ENCODE peak calls at places on chromosomes 1 and 21, in eight cellular contexts. V, C, W, P, O, N, X and B are unnamed samples.

GRCh38 chr1:64487061-64487460 is 17.1 kb downstream of the CACHD1 start:
- DNase-seq in V (no peak), C (no peak), W (peak; percentile 68), P (no peak), O (no peak), N (no peak), X (no peak), B (no peak)

GRCh38 chr1:21910528-21911204 is 26.4 kb downstream of the HSPG2 start:
- DNase-seq in V (no peak), C (peak; percentile 59), W (no peak), P (no peak), O (no peak), N (no peak), X (no peak), B (no peak)

GRCh38 chr1:188782220-188782841 is 1695.3 kb downstream of the BRINP3 start:
- DNase-seq in V (no peak), C (peak; percentile 31), W (peak; percentile 87), P (peak; percentile 1), O (no peak), N (no peak), X (no peak), B (no peak)

GRCh38 chr1:27658951-27659496 is 13.0 kb downstream of the IFI6 start:
- DNase-seq in V (peak; percentile 82), C (no peak), W (peak; percentile 56), P (peak; percentile 26), O (no peak), N (no peak), X (peak; percentile 42), B (no peak)

GRCh38 chr1:30673395-30673794 is 50.0 kb downstream of the MATN1 start:
- DNase-seq in V (no peak), C (no peak), W (no peak), P (no peak), O (no peak), N (no peak), X (no peak), B (no peak)

GRCh38 chr1:93635614-93636543 is 45.8 kb downstream of the BCAR3 start:
- DNase-seq in V (no peak), C (peak; percentile 73), W (peak; percentile 92), P (no peak), O (no peak), N (no peak), X (no peak), B (no peak)

GRCh38 chr1:118563969-118564951 is 379.2 kb upstream of the SPAG17 start:
- DNase-seq in V (no peak), C (no peak), W (peak; percentile 14), P (no peak), O (no peak), N (no peak), X (no peak), B (no peak)

GRCh38 chr21:46161800-46162592 is 6.6 kb upstream of the FTCD start:
- DNase-seq in V (no peak), C (no peak), W (no peak), P (no peak), O (no peak), N (no peak), X (no peak), B (peak; percentile 61)

GRCh38 chr1:32983039-32983438 is 18.4 kb upstream of the RNF19B start:
- DNase-seq in V (no peak), C (no peak), W (no peak), P (no peak), O (no peak), N (no peak), X (no peak), B (no peak)

GRCh38 chr1:232123775-232124659 is 497.4 kb downstream of the DISC1 start:
- DNase-seq in V (no peak), C (peak; percentile 20), W (peak; percentile 69), P (peak; percentile 25), O (no peak), N (no peak), X (no peak), B (no peak)

GRCh38 chr1:99759529-99760160 is 6.8 kb downstream of the FRRS1 start:
- DNase-seq in V (no peak), C (no peak), W (no peak), P (no peak), O (no peak), N (no peak), X (no peak), B (no peak)

GRCh38 chr1:39406533-39407478 is 84.6 kb upstream of the BMP8A start:
- DNase-seq in V (no peak), C (peak; percentile 37), W (no peak), P (peak; percentile 51), O (no peak), N (no peak), X (no peak), B (no peak)

GRCh38 chr1:203607169-203607873 is 19.3 kb upstream of the ATP2B4 start:
- DNase-seq in V (peak; percentile 84), C (peak; percentile 93), W (no peak), P (peak; percentile 94), O (peak; percentile 49), N (no peak), X (peak; percentile 74), B (no peak)

GRCh38 chr21:29175408-29176147 is 45.1 kb downstream of the MAP3K7CL start:
- DNase-seq in V (no peak), C (peak; percentile 98), W (no peak), P (peak; percentile 84), O (no peak), N (no peak), X (no peak), B (no peak)

GRCh38 chr21:45937721-45938452 is 43.7 kb upstream of the COL6A1 start:
- DNase-seq in V (peak; percentile 49), C (no peak), W (no peak), P (no peak), O (no peak), N (no peak), X (no peak), B (no peak)

GRCh38 chr1:115753830-115754229 is 14.7 kb downstream of the CASQ2 start:
- DNase-seq in V (no peak), C (no peak), W (no peak), P (no peak), O (peak; percentile 78), N (no peak), X (no peak), B (peak; percentile 72)

GRCh38 chr1:229098903-229099578 is 171.9 kb upstream of the RAB4A start:
- DNase-seq in V (no peak), C (no peak), W (no peak), P (no peak), O (no peak), N (no peak), X (no peak), B (no peak)

GRCh38 chr1:201537028-201537427 is 1.9 kb upstream of the NAV1 start:
- DNase-seq in V (no peak), C (no peak), W (no peak), P (no peak), O (no peak), N (no peak), X (no peak), B (no peak)

GRCh38 chr1:213996320-213997022 is 8.7 kb downstream of the PROX1 start:
- DNase-seq in V (no peak), C (no peak), W (no peak), P (no peak), O (peak; percentile 63), N (no peak), X (peak; percentile 64), B (no peak)

GRCh38 chr1:229410692-229411433 is 23.0 kb downstream of the ACTA1 start:
- DNase-seq in V (no peak), C (no peak), W (peak; percentile 61), P (peak; percentile 16), O (peak; percentile 90), N (no peak), X (peak; percentile 49), B (peak; percentile 89)

GRCh38 chr1:230332429-230333088 is 93.6 kb downstream of the PGBD5 start:
- DNase-seq in V (peak; percentile 64), C (no peak), W (peak; percentile 49), P (no peak), O (no peak), N (no peak), X (no peak), B (no peak)

GRCh38 chr1:198811436-198811835 is 172.6 kb downstream of the PTPRC start:
- DNase-seq in V (no peak), C (peak; percentile 78), W (no peak), P (no peak), O (no peak), N (no peak), X (no peak), B (no peak)

DNA sequence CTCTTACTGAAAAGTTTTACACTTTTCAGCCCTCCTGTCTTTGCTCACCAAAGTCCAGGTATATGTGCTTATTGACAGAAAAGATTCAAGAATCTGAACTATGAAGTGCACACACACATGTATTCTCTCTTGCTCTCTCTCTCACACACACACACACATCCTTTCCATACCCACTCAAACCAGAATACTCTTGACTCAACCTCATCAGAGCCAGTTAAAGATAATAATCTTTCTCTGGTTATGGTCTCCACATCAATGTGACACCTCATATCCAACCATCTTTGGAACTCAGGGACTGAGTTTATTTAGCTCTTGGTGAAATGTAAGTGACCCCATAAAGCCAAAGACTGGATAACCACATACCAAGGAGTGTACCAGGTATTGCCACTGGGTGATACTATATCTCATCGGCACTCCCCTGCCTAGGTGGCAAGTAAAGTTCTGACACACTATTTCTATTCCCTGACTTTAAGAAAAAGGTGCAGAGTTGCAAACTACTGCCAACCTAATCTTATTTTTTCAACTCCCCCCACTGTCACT is 24.9 kb upstream of the RGS8 start:
- DNase-seq in V (no peak), C (no peak), W (no peak), P (no peak), O (no peak), N (no peak), X (no peak), B (no peak)
- H3K36me3 ChIP-seq in V (no peaks in the 10 kb centered on the region), C (no peaks in the 10 kb centered on the region), W (no peaks in the 10 kb centered on the region), P (no peaks in the 10 kb centered on the region), O (no peaks in the 10 kb centered on the region), N (no peaks in the 10 kb centered on the region), X (no peaks in the 10 kb centered on the region), B (no peaks in the 10 kb centered on the region)

GRCh38 chr1:31814631-31815306 is 1.1 kb downstream of the SPOCD1 start:
- DNase-seq in V (peak; percentile 71), C (no peak), W (no peak), P (no peak), O (no peak), N (no peak), X (no peak), B (no peak)
- H3K27ac ChIP-seq in V (peak overlapping the region; percentile 36), C (no peak overlapping the region), W (no peak overlapping the region), P (no peak overlapping the region), O (no peak overlapping the region), N (no peak overlapping the region), X (no peak overlapping the region), B (no peak overlapping the region)

DNA sequence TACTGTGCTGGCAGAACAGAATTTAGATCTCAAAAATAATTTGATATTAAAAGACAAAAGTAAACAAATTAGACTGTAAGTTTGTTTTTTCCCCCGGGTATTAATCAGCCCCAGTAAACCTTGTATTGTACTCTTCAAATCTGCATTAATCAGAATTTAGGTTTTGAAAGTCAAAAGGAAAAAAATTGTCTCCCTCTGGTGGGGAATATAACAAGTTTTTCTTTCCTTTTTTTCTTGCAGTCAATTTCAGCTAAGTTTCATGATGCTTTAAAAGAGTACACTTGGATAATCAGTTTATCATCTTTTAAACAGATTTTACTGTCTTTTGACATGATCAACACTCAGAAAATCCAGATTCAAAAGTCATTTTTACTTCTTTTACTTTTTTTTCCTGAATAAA is 134.5 kb upstream of the PKN2 start:
- DNase-seq in V (no peak), C (peak; percentile 10), W (peak; percentile 30), P (no peak), O (no peak), N (no peak), X (no peak), B (no peak)
- TF ChIP-seq CTCF in V (no peak), C (no peak), W (peak; percentile 55), P (peak; percentile 7), O (peak; percentile 22), N (no peak), X (no peak), B (no peak)

GRCh38 chr1:10272274-10272673 is 61.9 kb downstream of the KIF1B start:
- DNase-seq in V (no peak), C (no peak), W (no peak), P (no peak), O (no peak), N (no peak), X (no peak), B (no peak)
- H3K36me3 ChIP-seq in V (peaks cover 95% of the 10 kb centered on the region), C (peaks cover 4% of the 10 kb centered on the region), W (peaks cover 11% of the 10 kb centered on the region), P (peaks cover 35% of the 10 kb centered on the region), O (peaks cover 76% of the 10 kb centered on the region), N (no peaks in the 10 kb centered on the region), X (no peaks in the 10 kb centered on the region), B (peaks cover 48% of the 10 kb centered on the region)